ENCODE peak calls at places on chromosomes 12 and 14, in eight cellular contexts. E is HCT116, Q is GM12878, O is Panc1, L is GM23338, Y is upper lobe of left lung, Z is HepG2, C is K562. M is an unnamed sample.

GRCh38 chr12:123801573-123802178 is 39.6 kb downstream of the DNAH10 start:
- ATAC-seq in E (peak; percentile 27), Y (no peak), Q (peak; percentile 41), L (no peak), O (no peak), C (no peak), Z (no peak), M (no peak)

GRCh38 chr14:49306152-49306751 is 279.9 kb downstream of the RPS29 start:
- ATAC-seq in O (no peak), Q (peak; percentile 76), L (peak; percentile 40), Y (no peak), C (peak; percentile 63), E (no peak), Z (peak; percentile 50), M (no peak)

GRCh38 chr12:103499571-103499970 is 3.8 kb upstream of the C12orf42 start:
- ATAC-seq in E (no peak), Q (no peak), Z (no peak), O (no peak), C (no peak), Y (no peak), L (no peak), M (no peak)

GRCh38 chr12:44653886-44654527 is 222.1 kb downstream of the NELL2 start:
- ATAC-seq in Y (no peak), E (no peak), Z (no peak), C (no peak), L (no peak), O (no peak), Q (no peak), M (no peak)

GRCh38 chr14:71362920-71363584 is 455.8 kb downstream of the PCNX1 start:
- ATAC-seq in E (no peak), O (no peak), C (no peak), Q (peak; percentile 73), Y (peak; percentile 34), Z (no peak), L (no peak), M (peak; percentile 40)

GRCh38 chr14:71574976-71575375 is 357.3 kb upstream of the RGS6 start:
- ATAC-seq in C (no peak), Y (peak; percentile 67), Q (no peak), O (no peak), L (peak; percentile 31), E (peak; percentile 38), Z (no peak), M (no peak)

GRCh38 chr12:28777603-28778365 is 371.3 kb upstream of the FAR2 start:
- ATAC-seq in Y (no peak), O (no peak), C (no peak), L (no peak), E (no peak), Q (peak; percentile 78), Z (no peak), M (no peak)

GRCh38 chr12:82896979-82897378 is 210.3 kb downstream of the TMTC2 start:
- ATAC-seq in Y (no peak), Q (no peak), L (no peak), Z (no peak), C (no peak), O (no peak), E (no peak), M (no peak)

GRCh38 chr12:11895421-11896064 is 175.2 kb upstream of the BCL2L14 start:
- ATAC-seq in Q (peak; percentile 59), Z (no peak), O (no peak), E (no peak), L (no peak), C (no peak), Y (no peak), M (no peak)

GRCh38 chr12:74365178-74365964 is 172.3 kb upstream of the ATXN7L3B start:
- ATAC-seq in L (peak; percentile 84), C (peak; percentile 95), Q (peak; percentile 96), O (peak; percentile 58), Z (peak; percentile 84), Y (peak; percentile 51), E (peak; percentile 64), M (peak; percentile 19)

GRCh38 chr12:62158416-62159360 is 101.5 kb upstream of the USP15 start:
- ATAC-seq in Z (no peak), Q (no peak), O (no peak), E (no peak), L (no peak), C (no peak), Y (no peak), M (peak; percentile 46)

GRCh38 chr14:33709711-33710110 is 241.2 kb downstream of the EGLN3 start:
- ATAC-seq in C (no peak), Z (peak; percentile 19), O (no peak), Q (no peak), Y (no peak), E (no peak), L (no peak), M (no peak)

GRCh38 chr14:72948481-72949138 is 22.3 kb downstream of the DCAF4 start:
- ATAC-seq in L (peak; percentile 76), Z (peak; percentile 67), E (peak; percentile 85), Q (peak; percentile 85), O (peak; percentile 74), C (peak; percentile 81), Y (no peak), M (no peak)

GRCh38 chr12:124716208-124717141 is 147.2 kb downstream of the SCARB1 start:
- ATAC-seq in Y (peak; percentile 91), O (no peak), E (no peak), C (no peak), Z (peak; percentile 57), Q (no peak), L (peak; percentile 52), M (no peak)

GRCh38 chr12:89645434-89645833 is 63.2 kb downstream of the ATP2B1 start:
- ATAC-seq in O (no peak), E (no peak), Z (peak; percentile 26), Q (no peak), C (peak; percentile 11), Y (no peak), L (no peak), M (no peak)

GRCh38 chr12:109532721-109533486 is 40.4 kb downstream of the MMAB start:
- ATAC-seq in O (no peak), E (no peak), Q (no peak), Y (no peak), Z (no peak), L (no peak), C (no peak), M (no peak)

GRCh38 chr14:72603639-72604038 is 290.3 kb downstream of the DPF3 start:
- ATAC-seq in C (no peak), Q (no peak), O (no peak), L (no peak), Y (no peak), Z (no peak), E (no peak), M (no peak)

GRCh38 chr12:121417847-121418246 is 17.9 kb downstream of the RNF34 start:
- ATAC-seq in Y (no peak), O (no peak), E (no peak), Q (no peak), L (no peak), Z (no peak), C (no peak), M (no peak)

GRCh38 chr12:121413917-121414316 is 14.0 kb downstream of the RNF34 start:
- ATAC-seq in Q (no peak), E (no peak), Y (no peak), L (no peak), C (no peak), O (no peak), Z (no peak), M (no peak)
- TF ChIP-seq POLR2AphosphoS5 in Q (no peak), E (no peak), Y (no peak), L (no peak), C (no peak), O (no peak), Z (no peak), M (no peak)

GRCh38 chr12:130500835-130501330 is 163.2 kb downstream of the PIWIL1 start:
- ATAC-seq in Y (no peak), Q (no peak), O (no peak), L (no peak), E (no peak), Z (no peak), C (no peak), M (no peak)
- TF ChIP-seq POLR2AphosphoS5 in Y (no peak), Q (no peak), O (no peak), L (no peak), E (no peak), Z (no peak), C (no peak), M (no peak)

GRCh38 chr12:46519407-46519806 is 146.8 kb upstream of the SLC38A2 start:
- ATAC-seq in Q (no peak), Z (peak; percentile 27), Y (no peak), L (no peak), O (no peak), E (no peak), C (no peak), M (no peak)

GRCh38 chr12:46517579-46517962 is 145.0 kb upstream of the SLC38A2 start:
- ATAC-seq in O (no peak), Q (peak; percentile 57), C (peak; percentile 56), Z (no peak), Y (no peak), E (no peak), L (no peak), M (no peak)

GRCh38 chr12:46516933-46517578 is 144.5 kb upstream of the SLC38A2 start:
- ATAC-seq in E (no peak), Z (no peak), Q (peak; percentile 96), O (no peak), C (peak; percentile 56), Y (no peak), L (no peak), M (no peak)

GRCh38 chr12:46518184-46518583 is 145.6 kb upstream of the SLC38A2 start:
- ATAC-seq in E (no peak), C (no peak), O (no peak), Q (no peak), L (no peak), Z (no peak), Y (no peak), M (peak; percentile 52)

DNA sequence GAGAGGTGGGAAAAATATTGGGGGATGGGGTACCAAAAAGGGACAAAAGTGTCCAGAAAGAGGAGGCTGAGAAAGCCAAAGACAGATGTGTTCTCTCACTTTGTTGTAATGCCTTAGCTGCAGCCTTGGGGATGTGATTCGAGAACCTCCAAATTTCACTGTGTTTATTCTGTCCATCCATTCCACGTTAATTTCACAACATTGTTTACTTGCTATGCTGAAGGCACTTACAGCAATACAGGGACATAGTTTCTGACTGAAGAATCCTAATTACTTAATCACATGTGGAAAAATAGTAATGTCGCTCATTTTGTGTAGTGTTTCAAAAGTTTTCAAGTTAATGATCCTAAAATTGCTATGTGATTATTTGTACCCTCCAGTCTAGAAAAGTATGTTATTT is 146.2 kb upstream of the SLC38A2 start:
- ATAC-seq in O (no peak), C (no peak), E (no peak), Y (no peak), L (no peak), Q (no peak), Z (no peak), M (peak; percentile 57)
- TF ChIP-seq POLR2AphosphoS5 in O (no peak), C (no peak), E (no peak), Y (no peak), L (no peak), Q (no peak), Z (no peak), M (no peak)

DNA sequence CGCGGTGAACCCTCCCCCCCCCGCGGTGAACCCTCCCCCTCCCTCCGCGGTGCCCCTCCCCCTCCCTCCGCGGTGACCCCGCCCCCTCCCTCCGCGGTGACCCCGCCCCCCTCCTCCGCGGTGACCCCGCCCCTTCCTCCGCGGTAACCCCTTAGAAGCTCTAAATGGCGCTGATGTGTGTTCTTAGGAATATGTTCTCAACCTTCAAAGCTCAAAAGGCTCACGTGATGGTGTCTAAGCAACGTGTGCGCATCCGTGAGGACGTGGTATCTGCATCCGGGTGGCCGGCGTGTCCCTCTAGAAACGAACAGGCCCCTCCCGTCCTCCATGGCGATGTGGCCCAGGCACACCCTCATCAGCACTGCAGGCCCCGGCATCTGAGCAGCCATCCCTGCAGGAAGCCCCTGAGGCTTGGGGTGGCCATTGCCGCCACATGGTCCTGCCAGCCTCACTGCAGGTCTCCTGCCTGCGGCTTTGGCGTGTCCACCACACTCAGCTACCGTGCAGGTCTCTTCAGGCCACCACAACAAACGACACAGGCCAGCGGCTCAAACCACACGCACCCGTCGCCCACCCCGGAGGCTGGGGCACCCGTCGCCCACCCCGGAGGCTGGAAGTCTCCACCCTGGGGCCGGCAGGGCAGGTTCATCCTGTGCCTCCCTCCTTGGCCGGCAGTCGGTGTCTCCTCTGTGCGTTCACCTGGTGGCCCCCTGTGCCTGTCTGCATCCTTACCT is 14.5 kb upstream of the FBRSL1 start:
- ATAC-seq in C (peak; percentile 43), Z (no peak), L (peak; percentile 17), E (no peak), Y (no peak), O (peak; percentile 25), Q (no peak), M (no peak)
- TF ChIP-seq POLR2AphosphoS5 in C (no peak), Z (no peak), L (no peak), E (no peak), Y (no peak), O (no peak), Q (no peak), M (no peak)

M was measured in gastroesophageal sphincter.